ENCODE peak calls at places on chromosome 16, in four cellular contexts. S, X, U and C are unnamed samples.

GRCh38 chr16:46976550-46976949 is 3.1 kb upstream of the DNAJA2 start:
- DNase-seq in S (no peak), X (no peak), U (no peak), C (no peak)

GRCh38 chr16:10386517-10387377 is 886 bp downstream of the ATF7IP2 start:
- DNase-seq in S (no peak), X (no peak), U (no peak), C (no peak)

GRCh38 chr16:50985733-50986132 is 165.3 kb downstream of the SALL1 start:
- DNase-seq in S (no peak), X (no peak), U (no peak), C (no peak)

GRCh38 chr16:79639576-79640311 is 39.2 kb upstream of the MAF start:
- DNase-seq in S (no peak), X (no peak), U (no peak), C (no peak)

GRCh38 chr16:70418274-70418992 is 20.5 kb downstream of the ST3GAL2 start:
- DNase-seq in S (no peak), X (no peak), U (no peak), C (no peak)

GRCh38 chr16:85462405-85463227 is 150.5 kb upstream of the GSE1 start:
- DNase-seq in S (peak), X (no peak), U (peak), C (no peak)

GRCh38 chr16:51009813-51010212 is 141.3 kb downstream of the SALL1 start:
- DNase-seq in S (no peak), X (no peak), U (no peak), C (no peak)

GRCh38 chr16:80527297-80527696 is 13.5 kb upstream of the DYNLRB2 start:
- DNase-seq in S (peak), X (no peak), U (peak), C (no peak)

GRCh38 chr16:22088642-22089041 is 3.7 kb upstream of the VWA3A start:
- DNase-seq in S (no peak), X (no peak), U (no peak), C (no peak)

DNA sequence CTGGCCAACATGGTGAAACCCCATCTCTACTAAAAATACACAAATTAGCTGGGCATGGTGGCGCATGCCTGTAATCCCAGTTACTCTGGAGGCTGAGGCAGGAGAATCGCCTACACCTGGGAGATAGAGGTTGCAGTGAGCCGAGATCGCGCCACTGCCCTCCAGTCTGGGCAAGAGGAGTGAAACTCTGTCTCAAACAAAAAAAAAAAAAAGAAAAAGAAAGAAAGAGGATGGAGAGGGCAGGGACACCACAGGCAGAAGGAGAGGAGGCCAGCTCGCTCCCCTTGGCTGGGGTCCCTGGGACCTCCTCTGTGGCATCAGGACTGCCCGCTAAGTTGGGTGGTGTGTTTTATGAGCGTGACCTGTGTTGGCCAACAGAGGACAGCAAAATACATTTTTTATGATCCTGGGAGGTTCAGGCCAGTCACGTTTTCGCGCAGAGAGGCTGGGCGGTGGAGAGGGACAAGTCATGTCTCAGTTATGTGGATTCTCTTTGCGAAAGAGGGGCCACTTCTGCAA is 229.6 kb downstream of the MRTFB start:
- DNase-seq in S (peak), X (no peak), U (peak), C (peak)
- TF ChIP-seq CTCF in S (peak), X (peak), U (peak), C (peak)

DNA sequence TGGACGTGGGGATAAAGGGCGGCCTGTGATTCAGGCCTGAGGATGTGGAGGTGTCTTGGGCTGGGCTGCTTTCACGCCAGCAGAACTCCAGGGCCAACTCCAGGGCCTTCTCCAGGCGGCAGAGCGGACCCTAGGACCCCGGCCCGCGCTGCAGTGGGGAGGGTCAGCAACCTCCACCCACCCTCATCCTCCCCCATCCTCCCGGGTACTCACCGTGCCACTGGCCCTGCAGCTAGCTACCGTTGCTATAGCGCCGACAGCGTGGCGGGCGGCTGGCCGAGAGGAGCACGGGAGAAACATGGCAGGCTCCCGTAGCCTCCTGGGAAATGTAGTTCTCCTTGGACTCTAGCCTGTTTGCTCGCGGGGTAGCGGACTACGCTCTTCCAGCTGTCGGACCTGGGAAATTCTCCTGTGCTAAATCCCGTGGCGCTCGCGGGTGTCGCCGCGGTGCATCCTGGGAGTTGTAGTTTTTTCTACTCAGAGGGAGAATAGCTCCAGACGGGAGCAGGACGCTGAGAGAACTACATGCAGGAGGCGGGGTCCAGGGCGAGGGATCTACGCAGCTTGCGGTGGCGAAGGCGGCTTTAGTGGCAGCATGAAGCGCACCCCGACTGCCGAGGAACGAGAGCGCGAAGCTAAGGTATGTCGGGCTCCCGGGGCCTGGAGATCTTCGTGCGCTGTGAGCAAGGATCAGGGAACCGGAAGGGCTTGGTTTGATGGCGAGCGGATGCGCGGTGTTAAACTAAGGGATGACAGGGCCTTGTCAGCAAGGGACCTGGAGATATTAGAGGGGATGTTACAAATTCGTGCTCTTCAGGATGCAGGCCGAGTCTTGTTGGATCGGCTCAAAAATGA is at the start of the genes FTO and RPGRIP1L:
- DNase-seq in S (peak), X (peak), U (peak), C (peak)
- TF ChIP-seq CTCF in S (peak), X (no peak), U (no peak), C (peak)

GRCh38 chr16:62254847-62255246 is 218.6 kb upstream of the CDH8 start:
- DNase-seq in S (no peak), X (no peak), U (no peak), C (no peak)

GRCh38 chr16:62253926-62254325 is 217.7 kb upstream of the CDH8 start:
- DNase-seq in S (no peak), X (no peak), U (no peak), C (no peak)

GRCh38 chr16:62261760-62262159 is 225.5 kb upstream of the CDH8 start:
- DNase-seq in S (no peak), X (no peak), U (no peak), C (no peak)

GRCh38 chr16:62256406-62256805 is 220.2 kb upstream of the CDH8 start:
- DNase-seq in S (peak), X (no peak), U (no peak), C (no peak)
- TF ChIP-seq CTCF in S (peak), X (peak), U (peak), C (no peak)

DNA sequence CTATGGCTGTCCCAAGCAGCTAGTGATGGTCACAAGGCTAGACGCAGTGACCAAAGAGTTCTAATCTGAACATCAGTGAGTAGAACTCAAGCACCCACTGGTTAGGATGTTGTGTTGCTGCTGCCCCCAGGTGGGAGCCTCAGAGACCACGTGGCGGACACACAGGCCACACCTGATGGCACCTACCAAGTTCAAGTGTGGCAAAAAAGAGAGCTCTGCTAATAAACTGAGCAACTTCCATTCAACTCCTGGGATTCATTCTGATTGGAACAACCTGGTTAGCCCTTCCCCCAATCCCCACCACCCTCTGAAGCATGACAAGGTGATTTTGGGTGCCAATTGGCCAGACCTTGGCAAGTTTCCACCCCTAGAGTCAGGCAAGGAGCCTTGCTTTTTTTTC is 3.5 kb upstream of the LCMT1 start:
- DNase-seq in S (no peak), X (no peak), U (no peak), C (no peak)
- TF ChIP-seq CTCF in S (no peak), X (no peak), U (no peak), C (no peak)

DNA sequence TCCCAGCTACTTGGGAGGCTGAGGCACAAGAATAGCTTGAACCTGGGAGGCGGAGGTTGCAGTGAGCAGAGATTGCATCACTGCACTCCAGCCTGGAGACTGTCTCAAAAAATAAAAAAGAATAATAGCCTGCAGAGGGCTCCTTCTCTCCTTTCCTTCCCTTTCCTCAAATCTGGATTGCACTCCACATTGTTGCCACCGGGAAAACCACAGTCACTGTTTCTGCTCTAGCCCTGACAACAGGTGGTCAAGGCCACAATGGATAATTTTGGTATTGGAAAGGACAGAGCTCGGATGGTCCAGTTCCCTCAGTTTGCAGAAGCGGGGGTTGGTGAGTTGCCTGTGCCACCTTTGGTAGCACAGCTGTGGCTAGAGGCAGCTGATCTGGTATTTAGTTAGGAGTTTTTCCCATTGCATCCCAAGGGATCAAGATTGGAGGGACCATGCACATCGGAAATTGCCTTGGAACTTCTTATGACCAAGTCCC is 44.7 kb upstream of the PRSS54 start:
- DNase-seq in S (peak), X (no peak), U (no peak), C (no peak)
- TF ChIP-seq CTCF in S (peak), X (peak), U (no peak), C (peak)

GRCh38 chr16:57525761-57526160 is 10.6 kb downstream of the CCDC102A start:
- DNase-seq in S (no peak), X (no peak), U (peak), C (no peak)
- TF ChIP-seq CTCF in S (no peak), X (no peak), U (no peak), C (no peak)